ENCODE peak calls at places on chromosomes 3 and 15, in six cellular contexts. A is GM23338, I is B cell, O is GM03348, D is neural crest cell, K is tibial artery. N is an unnamed sample.

GRCh38 chr15:77992356-77993222 is 84.9 kb downstream of the TBC1D2B start:
- DNase-seq in I (no peak), A (no peak), O (no peak), K (peak), D (no peak), N (no peak)

GRCh38 chr15:33941279-33942063 is 26.8 kb upstream of the CHRM5 start:
- DNase-seq in A (no peak), K (no peak), O (no peak), D (no peak), I (no peak), N (no peak)

GRCh38 chr3:169337541-169337940 is 326.0 kb downstream of the MECOM start:
- DNase-seq in I (no peak), O (no peak), D (no peak), K (no peak), A (no peak), N (no peak)

GRCh38 chr3:43792904-43793303 is 102.2 kb downstream of the ABHD5 start:
- DNase-seq in K (no peak), D (no peak), I (no peak), O (no peak), A (no peak), N (no peak)

GRCh38 chr3:188055388-188055787 is 98.6 kb upstream of the LPP start:
- DNase-seq in A (no peak), O (no peak), K (no peak), I (no peak), D (no peak), N (no peak)

GRCh38 chr3:111999924-112000835 is 1.5 kb downstream of the TAGLN3 start:
- DNase-seq in K (no peak), D (no peak), A (peak), O (no peak), I (no peak), N (no peak)

GRCh38 chr3:172607305-172608121 is 84.3 kb upstream of the TNFSF10 start:
- DNase-seq in K (no peak), O (peak), A (peak), D (no peak), I (no peak), N (no peak)

GRCh38 chr3:161163297-161163696 is 57.8 kb upstream of the NMD3 start:
- DNase-seq in O (peak), D (no peak), I (no peak), A (peak), K (no peak), N (no peak)

GRCh38 chr3:23481660-23482278 is 278.6 kb downstream of the UBE2E2 start:
- DNase-seq in K (no peak), I (no peak), A (no peak), D (no peak), O (no peak), N (no peak)

GRCh38 chr15:100847194-100847593 is 32.4 kb upstream of the ALDH1A3 start:
- DNase-seq in A (no peak), D (no peak), I (no peak), K (no peak), O (no peak), N (no peak)

GRCh38 chr15:45606841-45607240 is 19.7 kb downstream of the BLOC1S6 start:
- DNase-seq in D (no peak), O (no peak), I (no peak), K (no peak), A (no peak), N (no peak)

GRCh38 chr3:188573286-188573928 is 419.4 kb downstream of the LPP start:
- DNase-seq in K (no peak), D (no peak), A (peak), O (no peak), I (peak), N (no peak)

GRCh38 chr3:146493761-146494160 is 24.4 kb upstream of the PLSCR2 start:
- DNase-seq in K (no peak), A (no peak), O (no peak), I (no peak), D (no peak), N (no peak)

GRCh38 chr15:91444656-91445055 is 344.6 kb downstream of the SV2B start:
- DNase-seq in K (no peak), I (no peak), O (no peak), A (no peak), D (no peak), N (no peak)

GRCh38 chr3:14472471-14473351 is 67.4 kb downstream of the GRIP2 start:
- DNase-seq in I (no peak), O (peak), K (no peak), A (no peak), D (no peak), N (peak)

GRCh38 chr3:87025636-87026035 is 34.7 kb upstream of the VGLL3 start:
- DNase-seq in O (no peak), A (no peak), I (no peak), D (no peak), K (no peak), N (no peak)

N was measured in GOT3.